ENCODE peak calls at places on chromosomes 6 and 20, in four cellular contexts. One of them, this sample, is unnamed.

GRCh38 chr6:39137235-39137634 is 22.2 kb upstream of the SAYSD1 start:
- DNase-seq in stimulated activated CD8-positive, alpha-beta memory T cell treated with anti-CD3 and anti-CD28 coated beads, Interleukin-15, amount 100 ng/mL, for 24 hours: no peak
- DNase-seq in mesothelial cell of epicardium: peak
- DNase-seq in ascending aorta: no peak
- DNase-seq in this sample: peak

GRCh38 chr20:38113401-38114325 is 51.4 kb downstream of the TGM2 start:
- DNase-seq in mesothelial cell of epicardium: no peak
- DNase-seq in stimulated activated CD8-positive, alpha-beta memory T cell treated with anti-CD3 and anti-CD28 coated beads, Interleukin-15, amount 100 ng/mL, for 24 hours: no peak
- DNase-seq in ascending aorta: no peak
- DNase-seq in this sample: no peak

GRCh38 chr6:95286874-95287273 is 290.5 kb upstream of the MANEA start:
- DNase-seq in ascending aorta: no peak
- DNase-seq in mesothelial cell of epicardium: no peak
- DNase-seq in stimulated activated CD8-positive, alpha-beta memory T cell treated with anti-CD3 and anti-CD28 coated beads, Interleukin-15, amount 100 ng/mL, for 24 hours: no peak
- DNase-seq in this sample: no peak

GRCh38 chr6:90062051-90062450 is 167.8 kb downstream of the GJA10 start:
- DNase-seq in ascending aorta: no peak
- DNase-seq in mesothelial cell of epicardium: no peak
- DNase-seq in stimulated activated CD8-positive, alpha-beta memory T cell treated with anti-CD3 and anti-CD28 coated beads, Interleukin-15, amount 100 ng/mL, for 24 hours: no peak
- DNase-seq in this sample: no peak

GRCh38 chr6:154432533-154433476 is 76.2 kb upstream of the IPCEF1 start:
- DNase-seq in ascending aorta: no peak
- DNase-seq in mesothelial cell of epicardium: no peak
- DNase-seq in stimulated activated CD8-positive, alpha-beta memory T cell treated with anti-CD3 and anti-CD28 coated beads, Interleukin-15, amount 100 ng/mL, for 24 hours: no peak
- DNase-seq in this sample: no peak

GRCh38 chr6:7163661-7164071 is 55.9 kb downstream of the RREB1 start:
- DNase-seq in mesothelial cell of epicardium: no peak
- DNase-seq in stimulated activated CD8-positive, alpha-beta memory T cell treated with anti-CD3 and anti-CD28 coated beads, Interleukin-15, amount 100 ng/mL, for 24 hours: no peak
- DNase-seq in ascending aorta: no peak
- DNase-seq in this sample: no peak

GRCh38 chr20:10708342-10709185 is 34.8 kb upstream of the JAG1 start:
- DNase-seq in stimulated activated CD8-positive, alpha-beta memory T cell treated with anti-CD3 and anti-CD28 coated beads, Interleukin-15, amount 100 ng/mL, for 24 hours: no peak
- DNase-seq in ascending aorta: no peak
- DNase-seq in mesothelial cell of epicardium: no peak
- DNase-seq in this sample: no peak

GRCh38 chr6:6351626-6352025 is 31.2 kb upstream of the F13A1 start:
- DNase-seq in stimulated activated CD8-positive, alpha-beta memory T cell treated with anti-CD3 and anti-CD28 coated beads, Interleukin-15, amount 100 ng/mL, for 24 hours: no peak
- DNase-seq in ascending aorta: no peak
- DNase-seq in mesothelial cell of epicardium: no peak
- DNase-seq in this sample: no peak

GRCh38 chr6:158158748-158159147 is 9.3 kb downstream of the SERAC1 start:
- DNase-seq in ascending aorta: no peak
- DNase-seq in stimulated activated CD8-positive, alpha-beta memory T cell treated with anti-CD3 and anti-CD28 coated beads, Interleukin-15, amount 100 ng/mL, for 24 hours: no peak
- DNase-seq in mesothelial cell of epicardium: no peak
- DNase-seq in this sample: no peak

GRCh38 chr20:5773589-5773988 is 23.4 kb downstream of the SHLD1 start:
- DNase-seq in ascending aorta: no peak
- DNase-seq in stimulated activated CD8-positive, alpha-beta memory T cell treated with anti-CD3 and anti-CD28 coated beads, Interleukin-15, amount 100 ng/mL, for 24 hours: no peak
- DNase-seq in mesothelial cell of epicardium: no peak
- DNase-seq in this sample: no peak

GRCh38 chr20:768426-768978 is at the start of gene SLC52A3:
- DNase-seq in stimulated activated CD8-positive, alpha-beta memory T cell treated with anti-CD3 and anti-CD28 coated beads, Interleukin-15, amount 100 ng/mL, for 24 hours: no peak
- DNase-seq in mesothelial cell of epicardium: no peak
- DNase-seq in ascending aorta: no peak
- DNase-seq in this sample: no peak

GRCh38 chr20:905396-905961 is 10.7 kb downstream of the ANGPT4 start:
- DNase-seq in ascending aorta: no peak
- DNase-seq in stimulated activated CD8-positive, alpha-beta memory T cell treated with anti-CD3 and anti-CD28 coated beads, Interleukin-15, amount 100 ng/mL, for 24 hours: no peak
- DNase-seq in mesothelial cell of epicardium: no peak
- DNase-seq in this sample: no peak

GRCh38 chr6:23413327-23414203 is 712.5 kb upstream of the NRSN1 start:
- DNase-seq in ascending aorta: no peak
- DNase-seq in stimulated activated CD8-positive, alpha-beta memory T cell treated with anti-CD3 and anti-CD28 coated beads, Interleukin-15, amount 100 ng/mL, for 24 hours: no peak
- DNase-seq in mesothelial cell of epicardium: no peak
- DNase-seq in this sample: no peak

GRCh38 chr6:134678436-134678889 is 271.4 kb downstream of the ALDH8A1 start:
- DNase-seq in mesothelial cell of epicardium: peak
- DNase-seq in ascending aorta: no peak
- DNase-seq in stimulated activated CD8-positive, alpha-beta memory T cell treated with anti-CD3 and anti-CD28 coated beads, Interleukin-15, amount 100 ng/mL, for 24 hours: no peak
- DNase-seq in this sample: no peak

GRCh38 chr6:63441266-63441956 is 121.6 kb upstream of the LGSN start:
- DNase-seq in mesothelial cell of epicardium: no peak
- DNase-seq in ascending aorta: no peak
- DNase-seq in stimulated activated CD8-positive, alpha-beta memory T cell treated with anti-CD3 and anti-CD28 coated beads, Interleukin-15, amount 100 ng/mL, for 24 hours: no peak
- DNase-seq in this sample: peak

GRCh38 chr20:19851863-19852262 is 93.8 kb downstream of the RIN2 start:
- DNase-seq in ascending aorta: no peak
- DNase-seq in mesothelial cell of epicardium: no peak
- DNase-seq in stimulated activated CD8-positive, alpha-beta memory T cell treated with anti-CD3 and anti-CD28 coated beads, Interleukin-15, amount 100 ng/mL, for 24 hours: no peak
- DNase-seq in this sample: no peak

GRCh38 chr6:20044883-20045282 is 167.4 kb downstream of the MBOAT1 start:
- DNase-seq in stimulated activated CD8-positive, alpha-beta memory T cell treated with anti-CD3 and anti-CD28 coated beads, Interleukin-15, amount 100 ng/mL, for 24 hours: no peak
- DNase-seq in ascending aorta: no peak
- DNase-seq in mesothelial cell of epicardium: no peak
- DNase-seq in this sample: no peak

GRCh38 chr6:56957856-56958255 is 2.9 kb downstream of the BEND6 start:
- DNase-seq in stimulated activated CD8-positive, alpha-beta memory T cell treated with anti-CD3 and anti-CD28 coated beads, Interleukin-15, amount 100 ng/mL, for 24 hours: no peak
- DNase-seq in ascending aorta: no peak
- DNase-seq in mesothelial cell of epicardium: no peak
- DNase-seq in this sample: no peak

GRCh38 chr6:107673076-107673494 is 151.0 kb downstream of the SCML4 start:
- DNase-seq in stimulated activated CD8-positive, alpha-beta memory T cell treated with anti-CD3 and anti-CD28 coated beads, Interleukin-15, amount 100 ng/mL, for 24 hours: no peak
- DNase-seq in ascending aorta: no peak
- DNase-seq in mesothelial cell of epicardium: no peak
- DNase-seq in this sample: no peak

GRCh38 chr6:138499303-138499991 is at the start of gene NHSL1:
- DNase-seq in stimulated activated CD8-positive, alpha-beta memory T cell treated with anti-CD3 and anti-CD28 coated beads, Interleukin-15, amount 100 ng/mL, for 24 hours: no peak
- DNase-seq in ascending aorta: no peak
- DNase-seq in mesothelial cell of epicardium: no peak
- DNase-seq in this sample: no peak

GRCh38 chr6:154738561-154738961 is 5.3 kb downstream of the SCAF8 start:
- DNase-seq in ascending aorta: no peak
- DNase-seq in stimulated activated CD8-positive, alpha-beta memory T cell treated with anti-CD3 and anti-CD28 coated beads, Interleukin-15, amount 100 ng/mL, for 24 hours: no peak
- DNase-seq in mesothelial cell of epicardium: no peak
- DNase-seq in this sample: no peak

GRCh38 chr20:6705920-6706500 is 61.5 kb upstream of the BMP2 start:
- DNase-seq in mesothelial cell of epicardium: no peak
- DNase-seq in stimulated activated CD8-positive, alpha-beta memory T cell treated with anti-CD3 and anti-CD28 coated beads, Interleukin-15, amount 100 ng/mL, for 24 hours: no peak
- DNase-seq in ascending aorta: no peak
- DNase-seq in this sample: no peak

GRCh38 chr20:57180954-57181353 is 85.5 kb downstream of the BMP7 start:
- DNase-seq in mesothelial cell of epicardium: no peak
- DNase-seq in stimulated activated CD8-positive, alpha-beta memory T cell treated with anti-CD3 and anti-CD28 coated beads, Interleukin-15, amount 100 ng/mL, for 24 hours: no peak
- DNase-seq in ascending aorta: no peak
- DNase-seq in this sample: no peak

GRCh38 chr6:79377830-79378460 is 143.5 kb upstream of the HMGN3 start:
- DNase-seq in stimulated activated CD8-positive, alpha-beta memory T cell treated with anti-CD3 and anti-CD28 coated beads, Interleukin-15, amount 100 ng/mL, for 24 hours: no peak
- DNase-seq in ascending aorta: no peak
- DNase-seq in mesothelial cell of epicardium: no peak
- DNase-seq in this sample: no peak

GRCh38 chr20:4134861-4135379 is 119.6 kb upstream of the RNF24 start:
- DNase-seq in ascending aorta: no peak
- DNase-seq in stimulated activated CD8-positive, alpha-beta memory T cell treated with anti-CD3 and anti-CD28 coated beads, Interleukin-15, amount 100 ng/mL, for 24 hours: no peak
- DNase-seq in mesothelial cell of epicardium: no peak
- DNase-seq in this sample: no peak

GRCh38 chr6:2448826-2449571 is 203.6 kb upstream of the GMDS start:
- DNase-seq in ascending aorta: no peak
- DNase-seq in mesothelial cell of epicardium: no peak
- DNase-seq in stimulated activated CD8-positive, alpha-beta memory T cell treated with anti-CD3 and anti-CD28 coated beads, Interleukin-15, amount 100 ng/mL, for 24 hours: no peak
- DNase-seq in this sample: no peak

GRCh38 chr6:83480470-83480869 is 31.9 kb upstream of the PRSS35 start:
- DNase-seq in mesothelial cell of epicardium: no peak
- DNase-seq in ascending aorta: no peak
- DNase-seq in stimulated activated CD8-positive, alpha-beta memory T cell treated with anti-CD3 and anti-CD28 coated beads, Interleukin-15, amount 100 ng/mL, for 24 hours: no peak
- DNase-seq in this sample: no peak

GRCh38 chr20:5844063-5844681 is 94.0 kb downstream of the SHLD1 start:
- DNase-seq in stimulated activated CD8-positive, alpha-beta memory T cell treated with anti-CD3 and anti-CD28 coated beads, Interleukin-15, amount 100 ng/mL, for 24 hours: peak
- DNase-seq in mesothelial cell of epicardium: no peak
- DNase-seq in ascending aorta: no peak
- DNase-seq in this sample: no peak

GRCh38 chr6:138477913-138478539 is 21.3 kb downstream of the NHSL1 start:
- DNase-seq in stimulated activated CD8-positive, alpha-beta memory T cell treated with anti-CD3 and anti-CD28 coated beads, Interleukin-15, amount 100 ng/mL, for 24 hours: no peak
- DNase-seq in ascending aorta: no peak
- DNase-seq in mesothelial cell of epicardium: no peak
- DNase-seq in this sample: no peak

GRCh38 chr6:781350-781961 is 88.5 kb upstream of the EXOC2 start:
- DNase-seq in stimulated activated CD8-positive, alpha-beta memory T cell treated with anti-CD3 and anti-CD28 coated beads, Interleukin-15, amount 100 ng/mL, for 24 hours: no peak
- DNase-seq in mesothelial cell of epicardium: no peak
- DNase-seq in ascending aorta: no peak
- DNase-seq in this sample: no peak

GRCh38 chr6:146028835-146029572 is at the start of gene GRM1:
- DNase-seq in ascending aorta: no peak
- DNase-seq in stimulated activated CD8-positive, alpha-beta memory T cell treated with anti-CD3 and anti-CD28 coated beads, Interleukin-15, amount 100 ng/mL, for 24 hours: no peak
- DNase-seq in mesothelial cell of epicardium: no peak
- DNase-seq in this sample: no peak

GRCh38 chr20:40532103-40532502 is 156.9 kb downstream of the MAFB start:
- DNase-seq in mesothelial cell of epicardium: no peak
- DNase-seq in ascending aorta: no peak
- DNase-seq in stimulated activated CD8-positive, alpha-beta memory T cell treated with anti-CD3 and anti-CD28 coated beads, Interleukin-15, amount 100 ng/mL, for 24 hours: no peak
- DNase-seq in this sample: no peak

GRCh38 chr6:150494236-150494635 is 105.4 kb upstream of the PLEKHG1 start:
- DNase-seq in ascending aorta: no peak
- DNase-seq in stimulated activated CD8-positive, alpha-beta memory T cell treated with anti-CD3 and anti-CD28 coated beads, Interleukin-15, amount 100 ng/mL, for 24 hours: no peak
- DNase-seq in mesothelial cell of epicardium: no peak
- DNase-seq in this sample: no peak

GRCh38 chr6:2403546-2403945 is 158.1 kb upstream of the GMDS start:
- DNase-seq in ascending aorta: no peak
- DNase-seq in mesothelial cell of epicardium: no peak
- DNase-seq in stimulated activated CD8-positive, alpha-beta memory T cell treated with anti-CD3 and anti-CD28 coated beads, Interleukin-15, amount 100 ng/mL, for 24 hours: no peak
- DNase-seq in this sample: no peak

GRCh38 chr20:43003318-43003928 is 186.3 kb downstream of the PTPRT start:
- DNase-seq in ascending aorta: no peak
- DNase-seq in stimulated activated CD8-positive, alpha-beta memory T cell treated with anti-CD3 and anti-CD28 coated beads, Interleukin-15, amount 100 ng/mL, for 24 hours: no peak
- DNase-seq in mesothelial cell of epicardium: no peak
- DNase-seq in this sample: no peak

GRCh38 chr6:64811145-64811544 is 895.9 kb downstream of the EYS start:
- DNase-seq in ascending aorta: no peak
- DNase-seq in mesothelial cell of epicardium: no peak
- DNase-seq in stimulated activated CD8-positive, alpha-beta memory T cell treated with anti-CD3 and anti-CD28 coated beads, Interleukin-15, amount 100 ng/mL, for 24 hours: no peak
- DNase-seq in this sample: no peak

GRCh38 chr6:17482711-17483110 is 89.3 kb downstream of the CAP2 start:
- DNase-seq in mesothelial cell of epicardium: no peak
- DNase-seq in ascending aorta: no peak
- DNase-seq in stimulated activated CD8-positive, alpha-beta memory T cell treated with anti-CD3 and anti-CD28 coated beads, Interleukin-15, amount 100 ng/mL, for 24 hours: no peak
- DNase-seq in this sample: no peak

GRCh38 chr6:150527100-150527499 is 72.6 kb upstream of the PLEKHG1 start:
- DNase-seq in stimulated activated CD8-positive, alpha-beta memory T cell treated with anti-CD3 and anti-CD28 coated beads, Interleukin-15, amount 100 ng/mL, for 24 hours: no peak
- DNase-seq in ascending aorta: no peak
- DNase-seq in mesothelial cell of epicardium: no peak
- DNase-seq in this sample: no peak

GRCh38 chr20:4828830-4829493 is 107.3 kb downstream of the PRND start:
- DNase-seq in ascending aorta: no peak
- DNase-seq in mesothelial cell of epicardium: no peak
- DNase-seq in stimulated activated CD8-positive, alpha-beta memory T cell treated with anti-CD3 and anti-CD28 coated beads, Interleukin-15, amount 100 ng/mL, for 24 hours: no peak
- DNase-seq in this sample: no peak

GRCh38 chr6:100475554-100476325 is 11.0 kb upstream of the SIM1 start:
- DNase-seq in mesothelial cell of epicardium: no peak
- DNase-seq in ascending aorta: no peak
- DNase-seq in stimulated activated CD8-positive, alpha-beta memory T cell treated with anti-CD3 and anti-CD28 coated beads, Interleukin-15, amount 100 ng/mL, for 24 hours: no peak
- DNase-seq in this sample: no peak